ENCODE peak calls at places on chromosomes 12 and 14, in five cellular contexts. One of them, this sample, is unnamed.

GRCh38 chr12:123069436-123070266 is 81.2 kb downstream of the PITPNM2 start:
- DNase-seq in putamen: no peak
- DNase-seq in HCT116: no peak
- DNase-seq in HTR-8/SVneo: no peak
- DNase-seq in left cardiac atrium: no peak
- DNase-seq in this sample: no peak

GRCh38 chr12:24584032-24584675 is 364.7 kb downstream of the BCAT1 start:
- DNase-seq in putamen: no peak
- DNase-seq in HCT116: no peak
- DNase-seq in HTR-8/SVneo: no peak
- DNase-seq in left cardiac atrium: no peak
- DNase-seq in this sample: no peak

GRCh38 chr12:57795354-57795753 is 12.8 kb downstream of the TSFM start:
- DNase-seq in putamen: no peak
- DNase-seq in HCT116: no peak
- DNase-seq in HTR-8/SVneo: no peak
- DNase-seq in left cardiac atrium: no peak
- DNase-seq in this sample: peak

GRCh38 chr12:52164624-52165023 is 27.2 kb downstream of the KRT80 start:
- DNase-seq in putamen: no peak
- DNase-seq in HCT116: peak
- DNase-seq in HTR-8/SVneo: no peak
- DNase-seq in left cardiac atrium: no peak
- DNase-seq in this sample: no peak

GRCh38 chr14:100715332-100715731 is 11.4 kb upstream of the DLK1 start:
- DNase-seq in putamen: no peak
- DNase-seq in HCT116: no peak
- DNase-seq in HTR-8/SVneo: no peak
- DNase-seq in left cardiac atrium: no peak
- DNase-seq in this sample: no peak

GRCh38 chr12:29569392-29569791 is 71.9 kb upstream of the OVCH1 start:
- DNase-seq in putamen: no peak
- DNase-seq in HCT116: no peak
- DNase-seq in HTR-8/SVneo: no peak
- DNase-seq in left cardiac atrium: no peak
- DNase-seq in this sample: no peak

GRCh38 chr14:95667251-95667693 is 19.0 kb upstream of the TCL1B start:
- DNase-seq in putamen: no peak
- DNase-seq in HCT116: no peak
- DNase-seq in HTR-8/SVneo: no peak
- DNase-seq in left cardiac atrium: no peak
- DNase-seq in this sample: no peak

GRCh38 chr12:131620946-131621681 is 89.8 kb upstream of the SFSWAP start:
- DNase-seq in putamen: peak
- DNase-seq in HCT116: no peak
- DNase-seq in HTR-8/SVneo: no peak
- DNase-seq in left cardiac atrium: no peak
- DNase-seq in this sample: no peak

GRCh38 chr14:69904246-69904645 is 25.0 kb downstream of the SMOC1 start:
- DNase-seq in putamen: no peak
- DNase-seq in HCT116: no peak
- DNase-seq in HTR-8/SVneo: no peak
- DNase-seq in left cardiac atrium: no peak
- DNase-seq in this sample: no peak

GRCh38 chr12:15631007-15631715 is 158.0 kb downstream of the EPS8 start:
- DNase-seq in putamen: no peak
- DNase-seq in HCT116: no peak
- DNase-seq in HTR-8/SVneo: no peak
- DNase-seq in left cardiac atrium: no peak
- DNase-seq in this sample: no peak

GRCh38 chr12:100138048-100138907 is 4.4 kb downstream of the BLTP3B start:
- DNase-seq in putamen: no peak
- DNase-seq in HCT116: no peak
- DNase-seq in HTR-8/SVneo: no peak
- DNase-seq in left cardiac atrium: no peak
- DNase-seq in this sample: no peak

GRCh38 chr12:85856966-85857365 is 17.1 kb upstream of the NTS start:
- DNase-seq in putamen: no peak
- DNase-seq in HCT116: no peak
- DNase-seq in HTR-8/SVneo: no peak
- DNase-seq in left cardiac atrium: no peak
- DNase-seq in this sample: no peak

GRCh38 chr12:68538722-68539614 is 71.7 kb upstream of the RAP1B start:
- DNase-seq in putamen: no peak
- DNase-seq in HCT116: no peak
- DNase-seq in HTR-8/SVneo: no peak
- DNase-seq in left cardiac atrium: peak
- DNase-seq in this sample: no peak

GRCh38 chr12:11666131-11666530 is 16.7 kb downstream of the ETV6 start:
- DNase-seq in putamen: no peak
- DNase-seq in HCT116: no peak
- DNase-seq in HTR-8/SVneo: no peak
- DNase-seq in left cardiac atrium: no peak
- DNase-seq in this sample: no peak

GRCh38 chr12:57889541-57889989 is 43.0 kb upstream of the CTDSP2 start:
- DNase-seq in putamen: no peak
- DNase-seq in HCT116: no peak
- DNase-seq in HTR-8/SVneo: no peak
- DNase-seq in left cardiac atrium: peak
- DNase-seq in this sample: no peak

GRCh38 chr12:17139926-17140325 is 534.0 kb upstream of the LMO3 start:
- DNase-seq in putamen: no peak
- DNase-seq in HCT116: no peak
- DNase-seq in HTR-8/SVneo: no peak
- DNase-seq in left cardiac atrium: no peak
- DNase-seq in this sample: no peak

GRCh38 chr14:72332871-72333270 is 400.6 kb downstream of the RGS6 start:
- DNase-seq in putamen: no peak
- DNase-seq in HCT116: no peak
- DNase-seq in HTR-8/SVneo: no peak
- DNase-seq in left cardiac atrium: no peak
- DNase-seq in this sample: no peak

GRCh38 chr12:92898755-92899154 is 30.3 kb downstream of the EEA1 start:
- DNase-seq in putamen: no peak
- DNase-seq in HCT116: no peak
- DNase-seq in HTR-8/SVneo: no peak
- DNase-seq in left cardiac atrium: no peak
- DNase-seq in this sample: no peak

GRCh38 chr12:132398386-132398991 is 69.1 kb upstream of the GALNT9 start:
- DNase-seq in putamen: no peak
- DNase-seq in HCT116: no peak
- DNase-seq in HTR-8/SVneo: no peak
- DNase-seq in left cardiac atrium: no peak
- DNase-seq in this sample: no peak

GRCh38 chr14:101352567-101352966 is 208.7 kb upstream of the DIO3 start:
- DNase-seq in putamen: no peak
- DNase-seq in HCT116: no peak
- DNase-seq in HTR-8/SVneo: no peak
- DNase-seq in left cardiac atrium: no peak
- DNase-seq in this sample: no peak

GRCh38 chr12:49345048-49345839 is 1.4 kb upstream of the DNAJC22 start:
- DNase-seq in putamen: no peak
- DNase-seq in HCT116: no peak
- DNase-seq in HTR-8/SVneo: no peak
- DNase-seq in left cardiac atrium: peak
- DNase-seq in this sample: no peak

GRCh38 chr12:121637231-121637914 is 11.0 kb downstream of the ORAI1 start:
- DNase-seq in putamen: no peak
- DNase-seq in HCT116: no peak
- DNase-seq in HTR-8/SVneo: no peak
- DNase-seq in left cardiac atrium: no peak
- DNase-seq in this sample: no peak